ENCODE peak calls at places on chromosomes 6 and 20, in seven cellular contexts. Z is A549; R is hepatocyte; L is left ventricle myocardium inferior; H is neuronal stem cell; A is Peyer's patch; X is CD8-positive, alpha-beta T cell. T is an unnamed sample. For H3K4me1, the result is how much of the 10 kb centered on the place peaks cover.

GRCh38 chr20:56442381-56443365 is 25.8 kb upstream of the RTF2 start:
- DNase-seq in Z (no peak), R (no peak), L (no peak), H (no peak), A (no peak), X (no peak), T (no peak)

GRCh38 chr6:132341646-132342045 is 59.6 kb downstream of the MOXD1 start:
- DNase-seq in Z (no peak), R (no peak), L (no peak), H (no peak), A (no peak), X (no peak), T (no peak)

GRCh38 chr6:148265058-148265457 is 77.6 kb upstream of the SASH1 start:
- DNase-seq in Z (no peak), R (no peak), L (no peak), H (no peak), A (no peak), X (no peak), T (no peak)

GRCh38 chr6:16333580-16333979 is 95.2 kb downstream of the GMPR start:
- DNase-seq in Z (no peak), R (no peak), L (no peak), H (no peak), A (no peak), X (no peak), T (no peak)

GRCh38 chr20:53262294-53262840 is 290.2 kb downstream of the TSHZ2 start:
- DNase-seq in Z (no peak), R (no peak), L (no peak), H (no peak), A (no peak), X (no peak), T (no peak)

GRCh38 chr6:148835920-148836441 is 89.2 kb downstream of the UST start:
- DNase-seq in Z (no peak), R (peak), L (no peak), H (no peak), A (no peak), X (no peak), T (no peak)

GRCh38 chr6:81999270-81999669 is 246.8 kb upstream of the TENT5A start:
- DNase-seq in Z (no peak), R (no peak), L (no peak), H (no peak), A (no peak), X (no peak), T (no peak)

GRCh38 chr20:4108495-4109306 is 93.3 kb upstream of the RNF24 start:
- DNase-seq in Z (peak), R (peak), L (peak), H (peak), A (peak), X (peak), T (no peak)

GRCh38 chr6:170114187-170114945 is 176.5 kb downstream of the DLL1 start:
- DNase-seq in Z (no peak), R (no peak), L (no peak), H (no peak), A (peak), X (no peak), T (no peak)

GRCh38 chr6:35754452-35755321 is 17.9 kb downstream of the ARMC12 start:
- DNase-seq in Z (no peak), R (no peak), L (no peak), H (no peak), A (no peak), X (no peak), T (peak)

GRCh38 chr20:50292324-50293243 is 102.0 kb downstream of the CEBPB start:
- DNase-seq in Z (peak), R (peak), L (peak), H (no peak), A (peak), X (no peak), T (peak)

GRCh38 chr6:39003072-39003471 is 45.5 kb upstream of the GLP1R start:
- DNase-seq in Z (no peak), R (no peak), L (no peak), H (peak), A (no peak), X (no peak), T (no peak)

GRCh38 chr20:44069203-44069931 is 117.6 kb downstream of the JPH2 start:
- DNase-seq in Z (no peak), R (no peak), L (no peak), H (no peak), A (peak), X (peak), T (peak)

GRCh38 chr6:32240686-32241085 is 16.8 kb upstream of the NOTCH4 start:
- DNase-seq in Z (no peak), R (no peak), L (no peak), H (no peak), A (no peak), X (no peak), T (no peak)

GRCh38 chr20:11734431-11734830 is 183.3 kb upstream of the BTBD3 start:
- DNase-seq in Z (no peak), R (no peak), L (no peak), H (no peak), A (no peak), X (no peak), T (no peak)

GRCh38 chr6:40356242-40356910 is 230.8 kb downstream of the LRFN2 start:
- DNase-seq in Z (no peak), R (no peak), L (no peak), H (no peak), A (no peak), X (no peak), T (no peak)

GRCh38 chr6:134035823-134036296 is 16.6 kb downstream of the SLC2A12 start:
- DNase-seq in Z (peak), R (peak), L (no peak), H (no peak), A (no peak), X (no peak), T (no peak)

GRCh38 chr6:135935951-135936601 is 84.6 kb downstream of the PDE7B start:
- DNase-seq in Z (peak), R (no peak), L (no peak), H (no peak), A (no peak), X (no peak), T (no peak)

GRCh38 chr6:57257911-57258541 is 35.9 kb upstream of the RAB23 start:
- DNase-seq in Z (no peak), R (no peak), L (no peak), H (no peak), A (no peak), X (no peak), T (no peak)

GRCh38 chr6:38730136-38730862 is 15.2 kb downstream of the DNAH8 start:
- DNase-seq in Z (no peak), R (no peak), L (no peak), H (no peak), A (no peak), X (no peak), T (no peak)

GRCh38 chr6:93165850-93166249 is 253.5 kb downstream of the EPHA7 start:
- DNase-seq in Z (no peak), R (no peak), L (no peak), H (no peak), A (no peak), X (no peak), T (no peak)

GRCh38 chr6:41921712-41921998 is 356 bp downstream of the BYSL start:
- DNase-seq in Z (no peak), R (no peak), L (no peak), H (no peak), A (no peak), X (no peak), T (no peak)

GRCh38 chr6:167140589-167141474 is 16.9 kb downstream of the GPR31 start:
- DNase-seq in Z (no peak), R (peak), L (no peak), H (no peak), A (peak), X (no peak), T (no peak)

GRCh38 chr6:27672113-27672799 is 199.4 kb upstream of the ZNF184 start:
- DNase-seq in Z (no peak), R (peak), L (no peak), H (peak), A (no peak), X (no peak), T (no peak)

GRCh38 chr6:27825025-27825823 is 87.0 kb downstream of the OR2B2 start:
- DNase-seq in Z (no peak), R (no peak), L (no peak), H (no peak), A (no peak), X (no peak), T (no peak)

GRCh38 chr6:121666809-121667208 is 231.4 kb downstream of the GJA1 start:
- DNase-seq in Z (peak), R (peak), L (no peak), H (no peak), A (no peak), X (no peak), T (no peak)

GRCh38 chr6:3751019-3751729 is at the start of gene PXDC1:
- DNase-seq in Z (no peak), R (peak), L (no peak), H (peak), A (peak), X (no peak), T (no peak)

GRCh38 chr20:5090191-5090590 is 29.6 kb downstream of the PCNA start:
- DNase-seq in Z (no peak), R (no peak), L (no peak), H (no peak), A (peak), X (no peak), T (no peak)

GRCh38 chr6:125539892-125540291 is 209.5 kb upstream of the HEY2 start:
- DNase-seq in Z (no peak), R (no peak), L (no peak), H (no peak), A (no peak), X (no peak), T (no peak)

GRCh38 chr20:58408603-58409246 is 19.7 kb downstream of the VAPB start:
- DNase-seq in Z (no peak), R (no peak), L (no peak), H (no peak), A (no peak), X (no peak), T (no peak)

GRCh38 chr6:94254689-94255088 is 835.3 kb upstream of the EPHA7 start:
- DNase-seq in Z (no peak), R (no peak), L (no peak), H (no peak), A (no peak), X (no peak), T (no peak)

GRCh38 chr20:62825288-62825993 is 8.6 kb downstream of the COL9A3 start:
- DNase-seq in Z (no peak), R (no peak), L (no peak), H (no peak), A (no peak), X (no peak), T (no peak)

GRCh38 chr20:58855506-58856314 is 3.2 kb downstream of the GNAS start:
- DNase-seq in Z (no peak), R (no peak), L (no peak), H (no peak), A (no peak), X (no peak), T (peak)

GRCh38 chr6:36547646-36548400 is 544 bp upstream of the STK38 start:
- DNase-seq in Z (no peak), R (no peak), L (no peak), H (no peak), A (no peak), X (no peak), T (no peak)

GRCh38 chr20:32780278-32780677 is 18.1 kb downstream of the DNMT3B start:
- DNase-seq in Z (no peak), R (no peak), L (no peak), H (peak), A (no peak), X (no peak), T (no peak)
- H3K4me1 ChIP-seq in Z (under half), R (under half), L (under half), H (under half), A (under half), X (under half), T (under half)

DNA sequence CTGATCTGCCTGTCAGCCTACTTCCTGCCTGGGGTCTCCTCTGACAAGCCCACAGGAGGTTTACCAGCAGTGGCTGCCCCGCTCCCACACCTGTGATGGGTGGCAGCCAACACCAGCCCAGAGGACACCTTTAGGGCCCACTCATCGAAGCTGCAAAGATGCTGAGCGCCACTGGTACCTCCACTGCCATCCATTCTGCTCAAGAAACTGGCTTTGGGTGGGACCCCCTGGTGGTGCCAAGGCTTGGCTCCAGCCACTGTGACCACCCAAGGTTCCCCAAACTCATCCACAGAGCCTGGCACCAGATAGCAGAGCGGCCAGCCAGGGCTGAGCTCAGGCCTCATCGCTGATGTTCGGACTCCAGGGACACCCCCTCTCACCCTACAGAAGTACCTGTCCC is 42.5 kb downstream of the PREX1 start:
- DNase-seq in Z (no peak), R (no peak), L (no peak), H (no peak), A (no peak), X (no peak), T (no peak)
- H3K4me1 ChIP-seq in Z (under half), R (under half), L (under half), H (half or more), A (under half), X (half or more), T (under half)

DNA sequence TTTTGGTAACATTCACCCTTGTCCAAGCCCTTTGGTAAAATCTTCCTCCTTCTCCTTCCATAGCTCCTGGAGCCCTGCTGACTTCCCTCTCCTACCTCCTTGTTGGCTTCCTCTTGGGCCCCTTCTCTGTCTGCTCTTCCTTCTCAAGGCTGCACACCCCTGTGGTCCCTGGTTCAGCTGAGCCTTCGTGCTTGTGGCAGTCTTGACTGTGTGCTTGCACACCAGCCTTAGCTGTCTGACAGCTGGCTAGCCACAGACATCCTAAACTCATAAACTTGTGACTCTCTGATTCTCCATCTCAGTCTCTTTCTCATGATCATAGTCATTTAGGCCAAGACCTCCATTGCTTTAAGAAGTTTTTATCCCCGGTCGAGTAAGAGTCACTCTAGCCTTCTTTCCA is 37.1 kb downstream of the DHX35 start:
- DNase-seq in Z (no peak), R (no peak), L (no peak), H (no peak), A (no peak), X (no peak), T (no peak)
- H3K4me1 ChIP-seq in Z (under half), R (under half), L (under half), H (under half), A (under half), X (under half), T (under half)

GRCh38 chr6:30511147-30511546 is 21.8 kb downstream of the HLA-E start:
- DNase-seq in Z (no peak), R (no peak), L (no peak), H (no peak), A (no peak), X (no peak), T (no peak)

GRCh38 chr6:30513451-30513850 is 24.1 kb downstream of the HLA-E start:
- DNase-seq in Z (no peak), R (peak), L (no peak), H (no peak), A (no peak), X (no peak), T (no peak)

GRCh38 chr6:30510419-30510818 is 21.1 kb downstream of the HLA-E start:
- DNase-seq in Z (no peak), R (no peak), L (no peak), H (no peak), A (no peak), X (no peak), T (no peak)

GRCh38 chr6:30507849-30508843 is 18.8 kb downstream of the HLA-E start:
- DNase-seq in Z (no peak), R (no peak), L (no peak), H (no peak), A (no peak), X (no peak), T (no peak)

DNA sequence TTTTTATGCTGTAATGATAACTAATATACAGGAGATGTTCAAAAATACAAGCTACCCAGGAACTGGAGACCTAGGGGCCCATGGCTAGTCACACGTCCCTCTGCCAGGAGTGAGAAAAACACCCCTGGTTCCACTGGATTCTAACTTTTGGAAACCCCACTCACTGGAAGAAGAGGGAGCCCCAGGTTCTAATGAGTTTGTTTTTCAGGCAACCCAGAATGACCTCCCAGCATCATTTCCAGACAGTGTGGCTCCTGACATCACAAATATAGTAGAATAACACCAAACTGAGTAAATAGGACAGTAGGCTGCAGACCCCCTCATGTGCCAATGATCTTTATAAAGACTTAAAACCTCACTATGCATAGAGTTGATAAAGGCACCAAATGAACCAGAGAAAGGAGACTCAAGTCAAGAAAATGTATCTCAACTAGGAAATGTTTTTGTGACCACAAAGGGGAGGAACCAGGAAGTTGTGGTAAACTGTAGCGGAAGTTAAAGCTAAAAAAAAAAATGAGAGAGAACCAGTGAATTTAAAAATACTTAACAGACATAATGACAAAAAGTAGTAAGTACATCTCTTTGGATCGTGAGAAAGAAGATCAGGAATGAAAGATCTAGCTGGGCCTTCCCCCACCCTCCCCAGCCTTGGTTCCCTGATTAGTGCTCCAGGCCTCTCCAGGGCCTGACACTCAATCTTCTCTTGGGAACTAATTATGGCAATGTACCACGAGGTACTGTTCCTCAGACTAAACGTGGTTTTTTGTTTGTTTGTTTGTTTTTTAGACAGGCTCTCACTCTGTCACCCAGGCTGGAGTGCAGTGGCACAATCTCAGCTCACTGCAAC is 19.8 kb downstream of the HLA-E start:
- DNase-seq in Z (no peak), R (no peak), L (no peak), H (no peak), A (peak), X (no peak), T (no peak)
- H3K4me1 ChIP-seq in Z (under half), R (under half), L (under half), H (under half), A (under half), X (half or more), T (under half)

GRCh38 chr20:48748556-48748955 is 79.2 kb downstream of the PREX1 start:
- DNase-seq in Z (no peak), R (no peak), L (no peak), H (no peak), A (no peak), X (no peak), T (no peak)

GRCh38 chr20:48751871-48752270 is 75.9 kb downstream of the PREX1 start:
- DNase-seq in Z (no peak), R (no peak), L (no peak), H (no peak), A (no peak), X (no peak), T (no peak)

GRCh38 chr20:48750941-48751620 is 76.7 kb downstream of the PREX1 start:
- DNase-seq in Z (no peak), R (no peak), L (peak), H (peak), A (peak), X (peak), T (no peak)

GRCh38 chr20:48749437-48749836 is 78.4 kb downstream of the PREX1 start:
- DNase-seq in Z (no peak), R (no peak), L (no peak), H (no peak), A (no peak), X (no peak), T (no peak)

GRCh38 chr20:48750376-48750775 is 77.4 kb downstream of the PREX1 start:
- DNase-seq in Z (no peak), R (no peak), L (no peak), H (no peak), A (no peak), X (no peak), T (no peak)
- H3K4me1 ChIP-seq in Z (under half), R (under half), L (under half), H (under half), A (under half), X (half or more), T (under half)

GRCh38 chr6:123904228-123904627 is 100.6 kb downstream of the NKAIN2 start:
- DNase-seq in Z (no peak), R (no peak), L (no peak), H (no peak), A (no peak), X (no peak), T (no peak)
- H3K4me1 ChIP-seq in Z (under half), R (under half), L (under half), H (under half), A (under half), X (under half), T (under half)

T was measured in breast epithelium.